ENCODE peak calls at places on chromosome 1, in seven cellular contexts. E, X, S, U, T, I and R are unnamed samples.

GRCh38 chr1:116521186-116521585 is 49.6 kb downstream of the CD58 start:
- DNase-seq in I (peak; percentile 85), U (no peak), X (no peak), T (no peak), E (no peak), S (no peak), R (no peak)

GRCh38 chr1:77655431-77655974 is 27.0 kb downstream of the ZZZ3 start:
- DNase-seq in I (no peak), S (no peak), T (no peak), U (no peak), X (no peak), E (no peak), R (no peak)

GRCh38 chr1:17308593-17308992 is 596 bp downstream of the PADI4 start:
- DNase-seq in T (no peak), E (no peak), U (no peak), S (no peak), X (no peak), I (no peak), R (peak; percentile 80)

GRCh38 chr1:45401524-45401923 is 61.3 kb upstream of the MUTYH start:
- DNase-seq in T (no peak), E (no peak), I (no peak), U (no peak), X (no peak), S (no peak), R (no peak)

GRCh38 chr1:236516929-236517704 is 6.7 kb upstream of the LGALS8 start:
- DNase-seq in U (no peak), X (no peak), S (no peak), I (peak; percentile 88), E (no peak), T (no peak), R (no peak)

GRCh38 chr1:228149341-228150020 is at the start of gene GJC2:
- DNase-seq in I (peak; percentile 50), S (no peak), X (peak; percentile 91), E (peak; percentile 23), T (peak; percentile 72), U (no peak), R (no peak)

GRCh38 chr1:220431840-220432239 is 96.1 kb upstream of the MARK1 start:
- DNase-seq in E (no peak), U (no peak), I (no peak), X (no peak), S (no peak), T (no peak), R (no peak)

GRCh38 chr1:183379951-183380350 is 38.2 kb downstream of the NMNAT2 start:
- DNase-seq in I (peak; percentile 12), U (no peak), E (no peak), T (no peak), S (no peak), X (no peak), R (no peak)

GRCh38 chr1:237043846-237044636 is 2.1 kb downstream of the RYR2 start:
- DNase-seq in X (peak; percentile 35), S (peak; percentile 25), U (no peak), E (no peak), I (no peak), T (peak; percentile 64), R (no peak)

GRCh38 chr1:2409745-2410144 is 2.6 kb downstream of the PEX10 start:
- DNase-seq in I (no peak), S (no peak), T (no peak), X (no peak), U (no peak), E (no peak), R (no peak)

GRCh38 chr1:5986018-5986417 is 6.2 kb downstream of the NPHP4 start:
- DNase-seq in I (no peak), X (no peak), U (no peak), E (peak; percentile 6), S (no peak), T (peak; percentile 26), R (peak; percentile 52)

GRCh38 chr1:244778356-244778755 is 57.1 kb upstream of the COX20 start:
- DNase-seq in E (no peak), T (no peak), S (no peak), I (peak; percentile 86), X (no peak), U (no peak), R (no peak)

GRCh38 chr1:192445849-192446489 is 129.2 kb downstream of the RGS21 start:
- DNase-seq in T (no peak), I (peak; percentile 54), U (peak; percentile 18), S (peak; percentile 61), X (no peak), E (no peak), R (no peak)

GRCh38 chr1:87778896-87779295 is 450.2 kb downstream of the LMO4 start:
- DNase-seq in T (no peak), I (no peak), E (no peak), S (no peak), U (no peak), X (no peak), R (no peak)

GRCh38 chr1:31335007-31335406 is 37.9 kb downstream of the FABP3 start:
- DNase-seq in S (peak; percentile 62), T (no peak), E (no peak), I (peak; percentile 62), X (peak; percentile 61), U (peak; percentile 34), R (no peak)

GRCh38 chr1:46065405-46065804 is 67.0 kb downstream of the PIK3R3 start:
- DNase-seq in U (no peak), T (no peak), X (no peak), E (no peak), S (no peak), I (no peak), R (no peak)

GRCh38 chr1:174968750-174969244 is 30.9 kb upstream of the CACYBP start:
- DNase-seq in E (no peak), U (peak; percentile 47), I (peak; percentile 70), S (no peak), T (no peak), X (no peak), R (no peak)

GRCh38 chr1:3366181-3367051 is 88.0 kb upstream of the ARHGEF16 start:
- DNase-seq in X (no peak), S (peak; percentile 69), T (peak; percentile 76), U (no peak), E (no peak), I (no peak), R (no peak)

GRCh38 chr1:54823670-54824069 is 22.5 kb upstream of the TTC22 start:
- DNase-seq in X (no peak), U (no peak), S (no peak), T (no peak), E (no peak), I (no peak), R (no peak)

GRCh38 chr1:211944733-211945500 is 90.4 kb downstream of the INTS7 start:
- DNase-seq in X (peak; percentile 68), E (peak; percentile 74), I (peak; percentile 35), S (no peak), U (no peak), T (no peak), R (no peak)

GRCh38 chr1:215749423-215749822 is 182.3 kb downstream of the KCTD3 start:
- DNase-seq in S (no peak), I (peak; percentile 93), E (no peak), X (no peak), T (no peak), U (no peak), R (no peak)

GRCh38 chr1:89552481-89553194 is 28.0 kb downstream of the LRRC8B start:
- DNase-seq in X (no peak), I (no peak), E (no peak), S (no peak), T (no peak), U (peak; percentile 26), R (no peak)

GRCh38 chr1:168491527-168492164 is 52.2 kb downstream of the XCL2 start:
- DNase-seq in T (no peak), U (no peak), X (no peak), S (no peak), I (no peak), E (no peak), R (no peak)

GRCh38 chr1:53557830-53558784 is 98.9 kb downstream of the DMRTB1 start:
- DNase-seq in T (no peak), E (peak; percentile 5), I (no peak), S (no peak), U (no peak), X (peak; percentile 27), R (peak; percentile 66)

GRCh38 chr1:42480921-42481320 is 17.8 kb downstream of the CCDC30 start:
- DNase-seq in U (no peak), T (no peak), X (no peak), S (no peak), I (no peak), E (no peak), R (no peak)

GRCh38 chr1:32798679-32799416 is 18.3 kb downstream of the YARS1 start:
- DNase-seq in X (no peak), E (no peak), T (no peak), U (peak; percentile 53), S (no peak), I (peak; percentile 48), R (no peak)

GRCh38 chr1:186404454-186405051 is 28.9 kb downstream of the ODR4 start:
- DNase-seq in U (peak; percentile 28), I (peak; percentile 63), T (no peak), S (no peak), X (peak; percentile 15), E (no peak), R (no peak)

GRCh38 chr1:115463347-115463746 is 125.3 kb upstream of the NGF start:
- DNase-seq in I (no peak), S (no peak), E (no peak), T (peak; percentile 54), X (no peak), U (no peak), R (no peak)

GRCh38 chr1:225424562-225425210 is 3.2 kb downstream of the LBR start:
- DNase-seq in I (peak; percentile 79), S (no peak), T (no peak), E (no peak), X (no peak), U (no peak), R (no peak)

GRCh38 chr1:157156058-157156541 is 17.9 kb upstream of the ETV3 start:
- DNase-seq in T (peak; percentile 85), X (peak; percentile 91), U (peak; percentile 61), I (peak; percentile 67), E (peak; percentile 79), S (peak; percentile 93), R (peak; percentile 93)